ENCODE peak calls at places on chromosomes 7 and 10, in five cellular contexts. One of them, this sample, is unnamed.

GRCh38 chr10:79081353-79082034 is 12.7 kb downstream of the ZMIZ1 start:
- DNase-seq in GM12878: no peak
- DNase-seq in SK-N-SH: no peak
- DNase-seq in K562: no peak
- DNase-seq in HepG2: no peak
- DNase-seq in this sample: no peak

GRCh38 chr10:28833313-28833712 is 156.0 kb downstream of the BAMBI start:
- DNase-seq in K562: no peak
- DNase-seq in HepG2: no peak
- DNase-seq in SK-N-SH: peak; percentile 65
- DNase-seq in GM12878: no peak
- DNase-seq in this sample: no peak

GRCh38 chr10:131862548-131862947 is 38.3 kb upstream of the PPP2R2D start:
- DNase-seq in SK-N-SH: no peak
- DNase-seq in K562: no peak
- DNase-seq in HepG2: peak; percentile 38
- DNase-seq in GM12878: no peak
- DNase-seq in this sample: no peak

GRCh38 chr10:102413053-102413705 is 5.4 kb downstream of the PSD start:
- DNase-seq in HepG2: no peak
- DNase-seq in GM12878: no peak
- DNase-seq in SK-N-SH: peak; percentile 90
- DNase-seq in K562: no peak
- DNase-seq in this sample: no peak

GRCh38 chr10:99872367-99873162 is 90.1 kb downstream of the ABCC2 start:
- DNase-seq in HepG2: peak; percentile 58
- DNase-seq in SK-N-SH: no peak
- DNase-seq in GM12878: no peak
- DNase-seq in K562: no peak
- DNase-seq in this sample: no peak

GRCh38 chr10:108303149-108303548 is 1138.6 kb upstream of the SORCS1 start:
- DNase-seq in SK-N-SH: no peak
- DNase-seq in K562: no peak
- DNase-seq in GM12878: peak; percentile 4
- DNase-seq in HepG2: no peak
- DNase-seq in this sample: no peak

GRCh38 chr10:126904807-126905686 is at the start of gene DOCK1:
- DNase-seq in GM12878: no peak
- DNase-seq in SK-N-SH: peak; percentile 93
- DNase-seq in K562: no peak
- DNase-seq in HepG2: peak; percentile 37
- DNase-seq in this sample: peak; percentile 86

GRCh38 chr7:22141355-22141754 is 195.7 kb upstream of the CDCA7L start:
- DNase-seq in K562: no peak
- DNase-seq in HepG2: no peak
- DNase-seq in SK-N-SH: no peak
- DNase-seq in GM12878: no peak
- DNase-seq in this sample: no peak

GRCh38 chr7:155951554-155952158 is 139.4 kb upstream of the SHH start:
- DNase-seq in HepG2: peak; percentile 97
- DNase-seq in SK-N-SH: no peak
- DNase-seq in K562: no peak
- DNase-seq in GM12878: no peak
- DNase-seq in this sample: no peak

GRCh38 chr7:30032310-30033125 is 4.3 kb downstream of the PLEKHA8 start:
- DNase-seq in GM12878: no peak
- DNase-seq in K562: no peak
- DNase-seq in HepG2: no peak
- DNase-seq in SK-N-SH: peak; percentile 54
- DNase-seq in this sample: no peak

GRCh38 chr7:147510913-147511312 is 1079.7 kb upstream of the C7orf33 start:
- DNase-seq in HepG2: no peak
- DNase-seq in GM12878: no peak
- DNase-seq in K562: no peak
- DNase-seq in SK-N-SH: no peak
- DNase-seq in this sample: no peak

GRCh38 chr7:148854975-148855374 is 29.1 kb downstream of the EZH2 start:
- DNase-seq in K562: no peak
- DNase-seq in SK-N-SH: peak; percentile 40
- DNase-seq in GM12878: no peak
- DNase-seq in HepG2: no peak
- DNase-seq in this sample: no peak

GRCh38 chr7:53302511-53303246 is 267.2 kb downstream of the POM121L12 start:
- DNase-seq in SK-N-SH: no peak
- DNase-seq in K562: no peak
- DNase-seq in HepG2: no peak
- DNase-seq in GM12878: no peak
- DNase-seq in this sample: no peak

GRCh38 chr10:119507115-119507514 is 35.4 kb downstream of the RGS10 start:
- DNase-seq in SK-N-SH: no peak
- DNase-seq in HepG2: no peak
- DNase-seq in K562: no peak
- DNase-seq in GM12878: no peak
- DNase-seq in this sample: no peak

GRCh38 chr10:133248334-133248715 is 10.7 kb downstream of the VENTX start:
- DNase-seq in K562: no peak
- DNase-seq in GM12878: no peak
- DNase-seq in HepG2: no peak
- DNase-seq in SK-N-SH: no peak
- DNase-seq in this sample: no peak

GRCh38 chr7:39985398-39985918 is 35.4 kb downstream of the CDK13 start:
- DNase-seq in HepG2: no peak
- DNase-seq in K562: no peak
- DNase-seq in GM12878: no peak
- DNase-seq in SK-N-SH: no peak
- DNase-seq in this sample: no peak

GRCh38 chr10:122019414-122019975 is 30.5 kb downstream of the TACC2 start:
- DNase-seq in GM12878: no peak
- DNase-seq in HepG2: no peak
- DNase-seq in K562: no peak
- DNase-seq in SK-N-SH: no peak
- DNase-seq in this sample: peak; percentile 53

GRCh38 chr10:101782811-101783735 is at the start of gene NPM3:
- DNase-seq in K562: peak; percentile 89
- DNase-seq in GM12878: no peak
- DNase-seq in HepG2: peak; percentile 76
- DNase-seq in SK-N-SH: peak; percentile 94
- DNase-seq in this sample: peak; percentile 92

GRCh38 chr7:92550194-92550593 is 21.6 kb downstream of the RBM48 start:
- DNase-seq in SK-N-SH: no peak
- DNase-seq in K562: no peak
- DNase-seq in HepG2: no peak
- DNase-seq in GM12878: no peak
- DNase-seq in this sample: no peak

GRCh38 chr7:92546856-92547497 is 18.4 kb downstream of the RBM48 start:
- DNase-seq in SK-N-SH: no peak
- DNase-seq in HepG2: no peak
- DNase-seq in K562: no peak
- DNase-seq in GM12878: no peak
- DNase-seq in this sample: no peak

GRCh38 chr7:92547579-92547978 is 19.0 kb downstream of the RBM48 start:
- DNase-seq in HepG2: no peak
- DNase-seq in K562: no peak
- DNase-seq in SK-N-SH: no peak
- DNase-seq in GM12878: no peak
- DNase-seq in this sample: no peak
- TF ChIP-seq FOXM1 in HepG2: no peak
- TF ChIP-seq FOXM1 in K562: no peak
- TF ChIP-seq FOXM1 in SK-N-SH: no peak
- TF ChIP-seq FOXM1 in GM12878: no peak
- TF ChIP-seq FOXM1 in this sample: no peak

DNA sequence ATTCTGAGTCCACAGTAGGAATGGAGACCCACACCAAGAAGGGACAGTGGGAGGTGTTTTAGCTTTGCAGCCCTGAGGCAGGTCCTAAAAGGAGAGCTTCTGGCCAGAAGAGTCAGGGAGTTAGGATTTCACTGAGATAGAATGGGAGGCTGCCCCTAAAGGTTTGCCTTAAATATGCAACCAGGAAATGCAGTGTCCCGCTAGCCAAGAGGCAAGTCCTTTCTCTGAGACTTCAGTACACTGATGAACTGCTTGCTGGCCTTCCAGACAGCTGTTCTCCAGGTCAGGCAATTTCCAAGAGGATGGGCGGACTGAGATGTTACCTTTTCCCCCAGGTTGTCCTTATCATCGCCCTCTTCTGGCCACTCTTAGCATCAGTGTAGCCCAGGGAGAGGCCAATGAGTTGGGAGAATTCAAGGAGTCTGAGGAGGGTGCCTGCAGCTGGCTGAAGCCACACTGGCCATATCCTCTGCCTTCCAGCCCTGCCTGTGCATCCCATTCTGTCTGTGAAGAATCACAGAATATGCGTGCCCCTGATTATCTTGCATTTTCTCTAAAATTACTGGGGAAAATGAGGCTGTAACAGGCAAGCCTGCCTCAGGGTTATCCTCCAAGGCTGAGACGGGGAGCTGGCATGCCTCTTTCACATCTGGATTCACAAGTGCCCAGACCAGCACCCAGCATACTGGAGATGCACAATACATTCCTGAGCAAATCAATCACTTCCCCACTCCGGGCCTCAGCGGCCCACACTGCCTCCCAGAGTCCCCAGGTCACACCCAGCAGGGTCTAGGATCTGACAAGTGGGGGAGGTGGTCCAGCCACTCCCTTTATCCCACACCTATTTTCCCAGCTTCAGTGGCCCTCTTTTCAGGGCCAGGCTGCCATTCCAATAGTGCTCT is 2.4 kb downstream of the TLL2 start:
- DNase-seq in HepG2: peak; percentile 59
- DNase-seq in GM12878: no peak
- DNase-seq in K562: peak; percentile 51
- DNase-seq in SK-N-SH: peak; percentile 72
- DNase-seq in this sample: peak; percentile 70
- TF ChIP-seq FOXM1 in HepG2: no peak
- TF ChIP-seq FOXM1 in GM12878: no peak
- TF ChIP-seq FOXM1 in K562: no peak
- TF ChIP-seq FOXM1 in SK-N-SH: no peak
- TF ChIP-seq FOXM1 in this sample: no peak

DNA sequence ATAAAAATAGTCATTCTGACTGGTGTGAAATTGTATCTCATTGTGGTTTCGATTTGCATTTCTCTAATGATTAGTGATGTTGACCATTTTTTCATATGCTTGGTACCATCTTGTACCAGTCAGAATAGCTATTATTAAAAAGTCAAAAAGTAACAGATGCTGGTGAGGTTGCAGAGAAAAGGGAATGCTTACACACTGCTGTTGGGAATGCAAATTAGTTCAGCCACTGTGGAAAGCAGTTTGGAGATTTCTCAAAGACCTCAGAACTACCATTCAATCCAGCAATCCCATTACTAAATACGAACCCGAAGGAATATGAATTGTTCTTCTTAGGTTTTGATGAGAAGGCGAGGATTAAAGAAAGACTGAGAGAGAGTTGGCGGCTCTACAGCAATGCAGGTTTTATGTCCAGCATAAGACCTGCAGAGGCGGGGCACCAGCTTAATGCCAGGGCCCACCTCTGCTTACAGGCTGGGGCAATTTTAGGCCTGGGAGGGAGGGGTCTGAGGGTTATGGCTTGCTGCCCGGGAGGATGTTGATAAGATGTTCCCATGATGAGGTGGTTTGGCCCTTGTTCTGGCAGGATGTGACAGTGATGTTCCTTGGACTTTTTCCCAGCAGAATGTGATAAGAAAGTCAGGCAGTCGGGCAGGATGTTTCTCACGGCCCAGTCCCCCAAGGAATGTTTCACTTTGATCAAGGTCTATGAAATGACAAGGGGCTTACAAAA is 74.4 kb downstream of the MEST start:
- DNase-seq in GM12878: no peak
- DNase-seq in HepG2: no peak
- DNase-seq in SK-N-SH: no peak
- DNase-seq in K562: peak; percentile 13
- DNase-seq in this sample: no peak
- TF ChIP-seq FOXM1 in GM12878: no peak
- TF ChIP-seq FOXM1 in HepG2: no peak
- TF ChIP-seq FOXM1 in SK-N-SH: no peak
- TF ChIP-seq FOXM1 in K562: no peak
- TF ChIP-seq FOXM1 in this sample: no peak

GRCh38 chr10:13839430-13839986 is 252.7 kb downstream of the PRPF18 start:
- DNase-seq in K562: no peak
- DNase-seq in GM12878: no peak
- DNase-seq in HepG2: no peak
- DNase-seq in SK-N-SH: no peak
- DNase-seq in this sample: peak; percentile 27
- TF ChIP-seq FOXM1 in K562: no peak
- TF ChIP-seq FOXM1 in GM12878: no peak
- TF ChIP-seq FOXM1 in HepG2: no peak
- TF ChIP-seq FOXM1 in SK-N-SH: no peak
- TF ChIP-seq FOXM1 in this sample: no peak

GRCh38 chr10:8245131-8246117 is 190.9 kb downstream of the GATA3 start:
- DNase-seq in K562: no peak
- DNase-seq in SK-N-SH: peak; percentile 59
- DNase-seq in HepG2: no peak
- DNase-seq in GM12878: no peak
- DNase-seq in this sample: no peak
- TF ChIP-seq FOXM1 in K562: no peak
- TF ChIP-seq FOXM1 in SK-N-SH: no peak
- TF ChIP-seq FOXM1 in HepG2: no peak
- TF ChIP-seq FOXM1 in GM12878: no peak
- TF ChIP-seq FOXM1 in this sample: no peak

DNA sequence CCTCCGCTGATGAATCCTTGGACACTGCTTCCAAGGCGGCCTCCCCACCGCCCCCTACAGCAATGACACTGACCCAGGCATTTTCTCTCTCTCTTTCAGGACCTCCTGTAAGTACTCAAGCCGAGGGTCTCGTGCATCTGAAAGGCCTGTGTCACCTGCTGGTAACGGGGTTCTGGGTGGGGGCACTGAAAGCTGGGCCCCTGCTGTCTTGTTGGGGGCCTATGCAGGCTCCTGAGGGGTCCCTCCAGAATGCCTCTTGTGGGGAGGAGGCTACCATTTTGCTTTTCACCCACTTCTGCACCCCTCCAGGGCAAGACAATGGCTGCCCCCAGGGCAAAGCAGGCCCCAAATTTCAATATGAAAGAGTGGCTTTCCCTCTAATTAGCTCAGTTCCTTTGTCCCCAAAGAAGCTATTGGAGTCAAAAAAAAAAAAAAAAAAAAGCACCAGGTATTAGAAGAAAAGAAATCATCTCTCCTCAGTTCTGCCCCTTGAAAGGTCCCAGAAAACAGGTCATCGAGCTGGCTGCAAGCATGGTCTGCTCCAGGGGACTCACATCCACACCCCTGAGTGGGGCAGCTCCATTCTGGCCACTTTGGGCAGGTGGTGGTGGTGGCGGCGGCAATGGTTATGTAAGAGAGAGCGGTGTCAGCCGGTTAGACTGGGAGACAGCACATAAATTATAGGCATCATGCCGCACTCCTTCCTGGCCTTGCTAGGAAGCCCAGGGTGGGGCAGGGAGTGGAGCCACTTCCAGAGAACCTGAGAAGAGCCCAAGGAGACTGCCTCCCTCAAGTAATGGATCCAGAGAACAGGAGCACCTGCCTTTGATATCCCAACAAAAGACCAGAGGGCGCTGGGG is 66.2 kb downstream of the COL13A1 start:
- DNase-seq in K562: no peak
- DNase-seq in HepG2: no peak
- DNase-seq in SK-N-SH: no peak
- DNase-seq in GM12878: no peak
- DNase-seq in this sample: no peak
- TF ChIP-seq FOXM1 in K562: no peak
- TF ChIP-seq FOXM1 in HepG2: no peak
- TF ChIP-seq FOXM1 in SK-N-SH: no peak
- TF ChIP-seq FOXM1 in GM12878: no peak
- TF ChIP-seq FOXM1 in this sample: no peak